ENCODE peak calls at places on chromosome 12, in seven cellular contexts. One of them, this sample, is unnamed.

GRCh38 chr12:82210882-82211281 is 147.3 kb downstream of the CCDC59 start:
- DNase-seq in foreskin keratinocyte: no peak
- DNase-seq in IMR-90: no peak
- DNase-seq in GM12864: no peak
- DNase-seq in GM13977: no peak
- DNase-seq in fibroblast of the aortic adventitia: no peak
- DNase-seq in nephron progenitor cell: no peak
- DNase-seq in this sample: no peak

GRCh38 chr12:77746108-77746507 is 84.6 kb upstream of the NAV3 start:
- DNase-seq in GM13977: peak; percentile 48
- DNase-seq in GM12864: peak; percentile 59
- DNase-seq in IMR-90: peak; percentile 38
- DNase-seq in nephron progenitor cell: no peak
- DNase-seq in foreskin keratinocyte: no peak
- DNase-seq in fibroblast of the aortic adventitia: peak; percentile 62
- DNase-seq in this sample: peak; percentile 58

GRCh38 chr12:106123551-106123991 is 15.2 kb downstream of the NUAK1 start:
- DNase-seq in fibroblast of the aortic adventitia: no peak
- DNase-seq in IMR-90: no peak
- DNase-seq in GM13977: no peak
- DNase-seq in nephron progenitor cell: no peak
- DNase-seq in foreskin keratinocyte: no peak
- DNase-seq in GM12864: no peak
- DNase-seq in this sample: no peak

GRCh38 chr12:13962699-13963098 is 18.7 kb downstream of the GRIN2B start:
- DNase-seq in nephron progenitor cell: peak; percentile 18
- DNase-seq in fibroblast of the aortic adventitia: no peak
- DNase-seq in GM12864: no peak
- DNase-seq in IMR-90: no peak
- DNase-seq in GM13977: no peak
- DNase-seq in foreskin keratinocyte: no peak
- DNase-seq in this sample: no peak

GRCh38 chr12:67710582-67710981 is 62.0 kb downstream of the DYRK2 start:
- DNase-seq in GM12864: peak; percentile 54
- DNase-seq in nephron progenitor cell: no peak
- DNase-seq in fibroblast of the aortic adventitia: no peak
- DNase-seq in GM13977: no peak
- DNase-seq in foreskin keratinocyte: no peak
- DNase-seq in IMR-90: peak; percentile 62
- DNase-seq in this sample: peak; percentile 50

GRCh38 chr12:93040367-93040766 is 111.3 kb upstream of the EEA1 start:
- DNase-seq in nephron progenitor cell: no peak
- DNase-seq in IMR-90: no peak
- DNase-seq in foreskin keratinocyte: no peak
- DNase-seq in GM12864: no peak
- DNase-seq in fibroblast of the aortic adventitia: no peak
- DNase-seq in GM13977: no peak
- DNase-seq in this sample: no peak

GRCh38 chr12:123773375-123773774 is 11.3 kb downstream of the DNAH10 start:
- DNase-seq in IMR-90: no peak
- DNase-seq in GM12864: no peak
- DNase-seq in nephron progenitor cell: no peak
- DNase-seq in foreskin keratinocyte: no peak
- DNase-seq in GM13977: no peak
- DNase-seq in fibroblast of the aortic adventitia: no peak
- DNase-seq in this sample: no peak

GRCh38 chr12:72075891-72076557 is 137.4 kb downstream of the TPH2 start:
- DNase-seq in GM13977: no peak
- DNase-seq in GM12864: no peak
- DNase-seq in foreskin keratinocyte: no peak
- DNase-seq in fibroblast of the aortic adventitia: no peak
- DNase-seq in IMR-90: no peak
- DNase-seq in nephron progenitor cell: no peak
- DNase-seq in this sample: no peak

GRCh38 chr12:122064780-122065588 is 13.6 kb upstream of the MLXIP start:
- DNase-seq in IMR-90: peak; percentile 86
- DNase-seq in fibroblast of the aortic adventitia: peak; percentile 80
- DNase-seq in GM13977: no peak
- DNase-seq in nephron progenitor cell: peak; percentile 76
- DNase-seq in GM12864: no peak
- DNase-seq in foreskin keratinocyte: peak; percentile 9
- DNase-seq in this sample: no peak

GRCh38 chr12:57609781-57610552 is 1.3 kb upstream of the ARHGEF25 start:
- DNase-seq in foreskin keratinocyte: no peak
- DNase-seq in nephron progenitor cell: peak; percentile 38
- DNase-seq in GM12864: no peak
- DNase-seq in fibroblast of the aortic adventitia: no peak
- DNase-seq in IMR-90: no peak
- DNase-seq in GM13977: peak; percentile 10
- DNase-seq in this sample: no peak

GRCh38 chr12:13745100-13745678 is 236.2 kb downstream of the GRIN2B start:
- DNase-seq in GM12864: no peak
- DNase-seq in fibroblast of the aortic adventitia: no peak
- DNase-seq in GM13977: no peak
- DNase-seq in IMR-90: no peak
- DNase-seq in nephron progenitor cell: no peak
- DNase-seq in foreskin keratinocyte: no peak
- DNase-seq in this sample: no peak

GRCh38 chr12:52210186-52210924 is 18.5 kb upstream of the KRT80 start:
- DNase-seq in foreskin keratinocyte: no peak
- DNase-seq in GM12864: no peak
- DNase-seq in nephron progenitor cell: no peak
- DNase-seq in IMR-90: peak; percentile 56
- DNase-seq in GM13977: no peak
- DNase-seq in fibroblast of the aortic adventitia: peak; percentile 93
- DNase-seq in this sample: no peak

GRCh38 chr12:15679146-15679545 is 110.0 kb downstream of the EPS8 start:
- DNase-seq in IMR-90: peak; percentile 56
- DNase-seq in GM13977: no peak
- DNase-seq in fibroblast of the aortic adventitia: peak; percentile 13
- DNase-seq in foreskin keratinocyte: no peak
- DNase-seq in nephron progenitor cell: no peak
- DNase-seq in GM12864: no peak
- DNase-seq in this sample: no peak

GRCh38 chr12:94832780-94833760 is 170.4 kb downstream of the NDUFA12 start:
- DNase-seq in IMR-90: peak; percentile 1
- DNase-seq in nephron progenitor cell: peak; percentile 43
- DNase-seq in GM12864: no peak
- DNase-seq in foreskin keratinocyte: no peak
- DNase-seq in fibroblast of the aortic adventitia: peak; percentile 70
- DNase-seq in GM13977: no peak
- DNase-seq in this sample: no peak

GRCh38 chr12:102567031-102567985 is 86.9 kb upstream of the IGF1 start:
- DNase-seq in IMR-90: peak; percentile 74
- DNase-seq in GM12864: no peak
- DNase-seq in nephron progenitor cell: no peak
- DNase-seq in fibroblast of the aortic adventitia: peak; percentile 51
- DNase-seq in GM13977: no peak
- DNase-seq in foreskin keratinocyte: no peak
- DNase-seq in this sample: no peak

GRCh38 chr12:113231275-113232231 is 10.3 kb downstream of the TPCN1 start:
- DNase-seq in fibroblast of the aortic adventitia: peak; percentile 30
- DNase-seq in foreskin keratinocyte: peak; percentile 76
- DNase-seq in GM13977: no peak
- DNase-seq in nephron progenitor cell: peak; percentile 23
- DNase-seq in GM12864: no peak
- DNase-seq in IMR-90: peak; percentile 46
- DNase-seq in this sample: no peak

GRCh38 chr12:51540996-51541395 is 50.0 kb upstream of the SCN8A start:
- DNase-seq in foreskin keratinocyte: no peak
- DNase-seq in GM13977: no peak
- DNase-seq in GM12864: no peak
- DNase-seq in fibroblast of the aortic adventitia: no peak
- DNase-seq in IMR-90: no peak
- DNase-seq in nephron progenitor cell: no peak
- DNase-seq in this sample: no peak

GRCh38 chr12:56029166-56029519 is 8.3 kb downstream of the IKZF4 start:
- DNase-seq in nephron progenitor cell: no peak
- DNase-seq in GM13977: no peak
- DNase-seq in fibroblast of the aortic adventitia: peak; percentile 88
- DNase-seq in foreskin keratinocyte: no peak
- DNase-seq in GM12864: no peak
- DNase-seq in IMR-90: peak; percentile 67
- DNase-seq in this sample: no peak

GRCh38 chr12:78290606-78291345 is 460.1 kb downstream of the NAV3 start:
- DNase-seq in IMR-90: peak; percentile 84
- DNase-seq in GM13977: no peak
- DNase-seq in fibroblast of the aortic adventitia: peak; percentile 88
- DNase-seq in nephron progenitor cell: peak; percentile 35
- DNase-seq in GM12864: no peak
- DNase-seq in foreskin keratinocyte: peak; percentile 16
- DNase-seq in this sample: no peak

GRCh38 chr12:24864796-24865125 is 84.1 kb downstream of the BCAT1 start:
- DNase-seq in nephron progenitor cell: no peak
- DNase-seq in IMR-90: peak; percentile 60
- DNase-seq in fibroblast of the aortic adventitia: no peak
- DNase-seq in GM12864: no peak
- DNase-seq in foreskin keratinocyte: no peak
- DNase-seq in GM13977: peak; percentile 59
- DNase-seq in this sample: no peak

GRCh38 chr12:131471946-131472732 is 238.8 kb upstream of the SFSWAP start:
- DNase-seq in IMR-90: no peak
- DNase-seq in foreskin keratinocyte: no peak
- DNase-seq in GM12864: no peak
- DNase-seq in GM13977: no peak
- DNase-seq in nephron progenitor cell: no peak
- DNase-seq in fibroblast of the aortic adventitia: no peak
- DNase-seq in this sample: no peak
- TF ChIP-seq CTCF in IMR-90: no peak
- TF ChIP-seq CTCF in foreskin keratinocyte: no peak
- TF ChIP-seq CTCF in GM12864: no peak
- TF ChIP-seq CTCF in GM13977: no peak
- TF ChIP-seq CTCF in nephron progenitor cell: no peak
- TF ChIP-seq CTCF in fibroblast of the aortic adventitia: no peak
- TF ChIP-seq CTCF in this sample: no peak

DNA sequence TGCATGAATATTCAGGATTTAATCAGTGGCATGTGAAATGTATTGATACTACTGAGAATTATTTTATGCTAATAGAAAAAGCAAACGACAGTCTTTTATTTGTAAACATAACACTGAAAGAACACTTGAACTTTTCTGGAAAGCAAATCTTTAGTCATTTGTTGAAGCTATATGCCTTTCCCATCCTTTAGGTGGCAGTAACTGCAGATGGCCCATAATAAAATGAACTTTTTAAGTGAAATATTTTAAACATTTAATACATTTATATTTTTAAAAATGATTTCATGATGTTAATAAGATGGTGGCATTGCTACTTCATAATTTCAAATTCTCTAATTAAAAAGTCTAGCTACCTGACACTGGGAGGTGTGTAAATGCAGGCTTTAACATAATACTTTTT is 13.9 kb upstream of the KRR1 start:
- DNase-seq in fibroblast of the aortic adventitia: peak; percentile 40
- DNase-seq in IMR-90: peak; percentile 36
- DNase-seq in GM13977: no peak
- DNase-seq in nephron progenitor cell: no peak
- DNase-seq in foreskin keratinocyte: no peak
- DNase-seq in GM12864: no peak
- DNase-seq in this sample: no peak
- TF ChIP-seq CTCF in fibroblast of the aortic adventitia: peak; percentile 57
- TF ChIP-seq CTCF in IMR-90: peak; percentile 57
- TF ChIP-seq CTCF in GM13977: no peak
- TF ChIP-seq CTCF in nephron progenitor cell: peak; percentile 25
- TF ChIP-seq CTCF in foreskin keratinocyte: peak; percentile 52
- TF ChIP-seq CTCF in GM12864: no peak
- TF ChIP-seq CTCF in this sample: no peak

GRCh38 chr12:99253068-99253467 is 394.5 kb upstream of the GARIN6 start:
- DNase-seq in GM12864: no peak
- DNase-seq in GM13977: no peak
- DNase-seq in fibroblast of the aortic adventitia: no peak
- DNase-seq in IMR-90: no peak
- DNase-seq in foreskin keratinocyte: no peak
- DNase-seq in nephron progenitor cell: no peak
- DNase-seq in this sample: no peak
- TF ChIP-seq CTCF in GM12864: peak; percentile 20
- TF ChIP-seq CTCF in GM13977: peak; percentile 32
- TF ChIP-seq CTCF in fibroblast of the aortic adventitia: no peak
- TF ChIP-seq CTCF in IMR-90: no peak
- TF ChIP-seq CTCF in foreskin keratinocyte: peak; percentile 34
- TF ChIP-seq CTCF in nephron progenitor cell: no peak
- TF ChIP-seq CTCF in this sample: peak; percentile 50

DNA sequence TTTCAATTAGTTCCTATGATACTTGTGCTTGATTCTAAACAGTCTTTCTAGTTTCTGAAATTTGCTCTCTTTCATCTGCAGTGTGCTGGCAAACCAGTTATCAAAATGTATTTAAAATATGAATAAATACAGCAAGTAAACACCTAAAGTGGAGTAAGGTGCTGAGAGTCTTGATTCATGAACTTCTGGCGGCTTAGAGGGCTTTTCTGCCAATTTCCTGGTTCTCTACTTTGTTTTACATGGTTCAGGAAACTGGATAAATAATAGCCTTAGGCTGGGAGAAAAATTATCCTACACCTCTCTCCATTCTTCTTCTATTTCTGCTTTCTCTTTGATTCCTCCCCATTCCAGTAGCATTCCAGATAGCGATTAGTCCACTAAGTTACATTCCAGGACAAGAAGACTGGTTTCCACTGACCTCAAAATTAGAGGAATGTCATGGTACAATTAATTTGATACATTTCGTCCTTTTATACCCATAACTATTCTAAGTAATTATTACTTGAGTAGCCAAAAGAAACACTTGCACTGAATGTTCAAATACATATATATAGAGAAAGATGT is 14.9 kb downstream of the ATP2B1 start:
- DNase-seq in GM12864: no peak
- DNase-seq in foreskin keratinocyte: no peak
- DNase-seq in nephron progenitor cell: no peak
- DNase-seq in IMR-90: no peak
- DNase-seq in GM13977: no peak
- DNase-seq in fibroblast of the aortic adventitia: no peak
- DNase-seq in this sample: no peak
- TF ChIP-seq CTCF in GM12864: no peak
- TF ChIP-seq CTCF in foreskin keratinocyte: no peak
- TF ChIP-seq CTCF in nephron progenitor cell: no peak
- TF ChIP-seq CTCF in IMR-90: no peak
- TF ChIP-seq CTCF in GM13977: no peak
- TF ChIP-seq CTCF in fibroblast of the aortic adventitia: no peak
- TF ChIP-seq CTCF in this sample: no peak

GRCh38 chr12:27177716-27178115 is 66.4 kb upstream of the STK38L start:
- DNase-seq in IMR-90: peak; percentile 80
- DNase-seq in nephron progenitor cell: no peak
- DNase-seq in GM12864: no peak
- DNase-seq in fibroblast of the aortic adventitia: peak; percentile 66
- DNase-seq in GM13977: no peak
- DNase-seq in foreskin keratinocyte: peak; percentile 63
- DNase-seq in this sample: no peak
- TF ChIP-seq CTCF in IMR-90: no peak
- TF ChIP-seq CTCF in nephron progenitor cell: no peak
- TF ChIP-seq CTCF in GM12864: no peak
- TF ChIP-seq CTCF in fibroblast of the aortic adventitia: no peak
- TF ChIP-seq CTCF in GM13977: no peak
- TF ChIP-seq CTCF in foreskin keratinocyte: no peak
- TF ChIP-seq CTCF in this sample: no peak

GRCh38 chr12:6828671-6829531 is 694 bp downstream of the P3H3 start:
- DNase-seq in IMR-90: peak; percentile 50
- DNase-seq in nephron progenitor cell: peak; percentile 63
- DNase-seq in GM12864: no peak
- DNase-seq in GM13977: peak; percentile 69
- DNase-seq in foreskin keratinocyte: no peak
- DNase-seq in fibroblast of the aortic adventitia: peak; percentile 51
- DNase-seq in this sample: no peak
- TF ChIP-seq CTCF in IMR-90: no peak
- TF ChIP-seq CTCF in nephron progenitor cell: no peak
- TF ChIP-seq CTCF in GM12864: no peak
- TF ChIP-seq CTCF in GM13977: no peak
- TF ChIP-seq CTCF in foreskin keratinocyte: no peak
- TF ChIP-seq CTCF in fibroblast of the aortic adventitia: no peak
- TF ChIP-seq CTCF in this sample: no peak